ENCODE peak calls at places on chromosomes 1 and 21, in five cellular contexts. H is transverse colon; E is amniotic epithelial cell; O is T-helper 17 cell; N is stimulated activated CD4-positive, alpha-beta T cell treated with anti-CD3 and anti-CD28 coated beads, Interleukin-4, amount 100 ng/mL, for 1 hour. S is an unnamed sample.
A peak's percentile ranks its signal among the peaks of the same experiment; 100 is the strongest.

GRCh38 chr1:11320153-11320936 is 47.3 kb downstream of the UBIAD1 start:
- DNase-seq in H (no peak), E (no peak), O (peak; percentile 34), N (peak; percentile 42), S (no peak)

GRCh38 chr1:16088996-16089395 is 15.5 kb upstream of the FAM131C start:
- DNase-seq in H (no peak), E (peak; percentile 92), O (no peak), N (no peak), S (no peak)

GRCh38 chr1:74005533-74005932 is 192.4 kb downstream of the LRRIQ3 start:
- DNase-seq in H (no peak), E (no peak), O (no peak), N (no peak), S (no peak)

GRCh38 chr1:8687053-8687452 is 130.4 kb downstream of the RERE start:
- DNase-seq in H (peak; percentile 40), E (peak; percentile 51), O (no peak), N (no peak), S (no peak)

GRCh38 chr1:89723863-89724262 is 90.9 kb downstream of the LRRC8C start:
- DNase-seq in H (no peak), E (no peak), O (no peak), N (no peak), S (peak; percentile 68)

GRCh38 chr1:229432116-229432461 is 1.8 kb downstream of the ACTA1 start:
- DNase-seq in H (no peak), E (no peak), O (no peak), N (no peak), S (no peak)

GRCh38 chr1:40389871-40390560 is 16.5 kb downstream of the SMAP2 start:
- DNase-seq in H (peak; percentile 41), E (peak; percentile 97), O (no peak), N (no peak), S (peak; percentile 85)

GRCh38 chr1:47302472-47302871 is 11.5 kb downstream of the STIL start:
- DNase-seq in H (no peak), E (no peak), O (no peak), N (no peak), S (no peak)

GRCh38 chr21:20856926-20857325 is 141.3 kb upstream of the NCAM2 start:
- DNase-seq in H (no peak), E (no peak), O (no peak), N (no peak), S (no peak)

GRCh38 chr21:28479660-28480059 is 513.0 kb downstream of the LTN1 start:
- DNase-seq in H (no peak), E (no peak), O (no peak), N (no peak), S (no peak)

GRCh38 chr1:162678439-162678838 is 46.2 kb downstream of the DDR2 start:
- DNase-seq in H (no peak), E (peak; percentile 92), O (no peak), N (no peak), S (no peak)

GRCh38 chr1:2165636-2166035 is 28.9 kb downstream of the FAAP20 start:
- DNase-seq in H (no peak), E (no peak), O (no peak), N (no peak), S (no peak)

GRCh38 chr1:36384542-36385409 is 948 bp downstream of the STK40 start:
- DNase-seq in H (peak; percentile 84), E (no peak), O (no peak), N (peak; percentile 22), S (no peak)

GRCh38 chr1:228079013-228079412 is 3.5 kb upstream of the ARF1 start:
- DNase-seq in H (peak; percentile 3), E (no peak), O (no peak), N (peak; percentile 1), S (no peak)

GRCh38 chr1:201570886-201571624 is 32.1 kb downstream of the NAV1 start:
- DNase-seq in H (no peak), E (no peak), O (no peak), N (no peak), S (no peak)

S was measured in skeletal muscle cell.